ENCODE peak calls at places on chromosomes 4 and X, in four cellular contexts. S, U, A and K are unnamed samples.
A peak's percentile ranks its signal among the peaks of the same experiment; 100 is the strongest.

GRCh38 chrX:38189431-38190128 is 31.1 kb downstream of the SRPX start:
- DNase-seq in S (no peak), U (no peak), A (no peak), K (no peak)

GRCh38 chrX:13043938-13044337 is 482 bp downstream of the FAM9C start:
- DNase-seq in S (no peak), U (no peak), A (no peak), K (no peak)

GRCh38 chrX:139834879-139835278 is 98.0 kb downstream of the ATP11C start:
- DNase-seq in S (no peak), U (no peak), A (no peak), K (no peak)

GRCh38 chrX:54708404-54708803 is 89.7 kb downstream of the ITIH6 start:
- DNase-seq in S (no peak), U (no peak), A (no peak), K (no peak)

GRCh38 chrX:103066606-103067005 is 2.6 kb upstream of the BEX1 start:
- DNase-seq in S (no peak), U (peak; percentile 8), A (peak; percentile 2), K (no peak)

GRCh38 chr4:148926861-148927260 is 484.6 kb upstream of the NR3C2 start:
- DNase-seq in S (no peak), U (peak; percentile 42), A (no peak), K (no peak)

GRCh38 chrX:142663330-142664095 is 362.2 kb upstream of the SPANXN4 start:
- DNase-seq in S (no peak), U (no peak), A (no peak), K (no peak)

GRCh38 chrX:107675823-107676555 is 47.7 kb downstream of the PRPS1 start:
- DNase-seq in S (peak; percentile 47), U (no peak), A (no peak), K (no peak)

GRCh38 chrX:123899701-123900100 is 39.8 kb downstream of the XIAP start:
- DNase-seq in S (no peak), U (peak; percentile 17), A (no peak), K (no peak)

GRCh38 chr4:1711906-1712215 is 258 bp downstream of the SLBP start:
- DNase-seq in S (no peak), U (no peak), A (no peak), K (no peak)

GRCh38 chr4:111546881-111547280 is 598.4 kb upstream of the FAM241A start:
- DNase-seq in S (no peak), U (no peak), A (no peak), K (no peak)

GRCh38 chr4:159435561-159436023 is 332.7 kb downstream of the RAPGEF2 start:
- DNase-seq in S (no peak), U (no peak), A (no peak), K (no peak)

GRCh38 chrX:44400588-44400987 is 57.1 kb upstream of the EFHC2 start:
- DNase-seq in S (no peak), U (peak; percentile 95), A (peak; percentile 71), K (no peak)

GRCh38 chrX:14875624-14876023 is 2.4 kb downstream of the MOSPD2 start:
- DNase-seq in S (no peak), U (no peak), A (no peak), K (no peak)

GRCh38 chr4:183591301-183591700 is 67.7 kb downstream of the RWDD4 start:
- DNase-seq in S (no peak), U (peak; percentile 84), A (no peak), K (no peak)

GRCh38 chr4:174317531-174317930 is 33.8 kb downstream of the CEP44 start:
- DNase-seq in S (no peak), U (no peak), A (no peak), K (no peak)

GRCh38 chr4:156523492-156523891 is 448.1 kb downstream of the PDGFC start:
- DNase-seq in S (no peak), U (no peak), A (no peak), K (no peak)

GRCh38 chr4:46922205-46922604 is 13.2 kb upstream of the COX7B2 start:
- DNase-seq in S (no peak), U (peak; percentile 16), A (no peak), K (no peak)

GRCh38 chrX:149527705-149528104 is 13.1 kb upstream of the EOLA1 start:
- DNase-seq in S (no peak), U (no peak), A (no peak), K (no peak)

GRCh38 chr4:7620814-7621176 is 186.1 kb upstream of the PSAPL1 start:
- DNase-seq in S (no peak), U (no peak), A (no peak), K (no peak)

GRCh38 chrX:70046978-70047377 is 2.8 kb downstream of the AWAT2 start:
- DNase-seq in S (no peak), U (no peak), A (no peak), K (no peak)

GRCh38 chrX:108186811-108187210 is 95.2 kb downstream of the ATG4A start:
- DNase-seq in S (no peak), U (peak; percentile 93), A (peak; percentile 19), K (no peak)

GRCh38 chr4:152640058-152640921 is 39.5 kb downstream of the TMEM154 start:
- DNase-seq in S (no peak), U (no peak), A (no peak), K (no peak)

GRCh38 chrX:133638285-133638684 is 223.0 kb upstream of the GPC4 start:
- DNase-seq in S (no peak), U (peak; percentile 56), A (no peak), K (no peak)

GRCh38 chr4:20262221-20262620 is 10.5 kb downstream of the SLIT2 start:
- DNase-seq in S (no peak), U (no peak), A (no peak), K (no peak)

GRCh38 chr4:170666909-170667308 is 577.2 kb upstream of the AADAT start:
- DNase-seq in S (no peak), U (no peak), A (no peak), K (no peak)

GRCh38 chr4:79576480-79576803 is 168.4 kb upstream of the GK2 start:
- DNase-seq in S (no peak), U (peak; percentile 4), A (no peak), K (no peak)

GRCh38 chr4:36081185-36081584 is 163.1 kb downstream of the ARAP2 start:
- DNase-seq in S (no peak), U (no peak), A (no peak), K (no peak)

GRCh38 chrX:110407910-110408545 is 49.4 kb downstream of the RTL9 start:
- DNase-seq in S (peak; percentile 86), U (no peak), A (no peak), K (no peak)

DNA sequence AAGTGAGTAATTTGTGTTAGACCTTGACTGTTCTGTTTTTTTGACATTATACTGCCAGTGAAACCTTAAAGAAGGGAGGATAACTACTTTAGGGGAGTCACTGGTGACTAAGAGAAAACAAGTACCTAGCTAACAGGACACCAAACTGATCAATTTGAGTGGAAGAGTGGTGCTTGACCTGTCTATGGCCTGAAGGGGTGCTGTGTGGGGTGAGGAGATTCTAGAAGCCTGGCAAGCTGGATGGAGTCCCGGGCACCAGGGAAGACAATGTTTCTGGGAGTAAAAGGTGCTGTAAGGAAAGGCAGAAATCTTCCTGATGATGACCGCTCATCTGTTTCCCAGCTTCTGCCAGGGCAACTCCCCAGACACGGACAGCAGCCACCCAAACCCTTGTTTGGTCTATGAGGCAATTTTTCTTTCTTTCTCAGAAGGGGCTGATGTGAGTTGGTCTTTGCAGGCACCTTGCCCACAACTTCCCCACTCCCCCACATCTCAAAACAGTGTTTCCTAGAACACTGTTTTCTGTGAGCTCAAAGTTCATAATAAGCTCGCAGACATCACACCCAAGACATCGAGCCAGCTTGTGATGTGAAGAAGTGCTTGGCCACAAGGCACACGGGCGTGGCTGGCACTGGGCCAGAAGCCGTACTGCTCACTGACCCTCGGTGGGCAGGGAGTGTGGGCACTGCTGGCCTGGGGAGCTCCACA is 4.6 kb downstream of the TXK start:
- DNase-seq in S (no peak), U (no peak), A (no peak), K (no peak)
- TF ChIP-seq CTCF in S (no peak), U (no peak), A (no peak), K (no peak)

GRCh38 chr4:100369871-100370270 is 148.0 kb downstream of the EMCN start:
- DNase-seq in S (no peak), U (no peak), A (no peak), K (no peak)

GRCh38 chr4:100367451-100367850 is 150.4 kb downstream of the EMCN start:
- DNase-seq in S (no peak), U (no peak), A (no peak), K (no peak)

DNA sequence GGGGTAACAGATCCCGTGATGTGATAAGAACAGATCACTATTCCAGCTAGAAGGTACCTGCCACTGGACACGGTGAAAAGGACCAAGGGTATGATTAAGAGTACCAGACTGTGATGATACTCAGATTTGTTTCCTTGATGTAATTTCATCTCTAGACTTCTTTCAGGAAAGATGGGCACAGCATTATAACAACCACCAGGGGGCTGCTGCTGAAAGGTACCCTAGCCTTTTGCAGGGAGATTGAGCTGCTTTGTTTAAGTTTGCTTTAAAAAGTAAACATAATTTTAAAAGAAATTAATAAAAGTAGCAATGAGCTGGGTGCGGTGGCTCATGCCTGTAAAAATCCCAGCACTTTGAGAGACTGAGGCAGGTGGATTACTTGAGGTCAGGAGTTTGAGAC is 145.4 kb downstream of the EMCN start:
- DNase-seq in S (no peak), U (no peak), A (no peak), K (no peak)
- TF ChIP-seq CTCF in S (no peak), U (peak; percentile 53), A (peak; percentile 32), K (peak; percentile 37)

GRCh38 chr4:186554890-186555827 is at the start of gene MTNR1A:
- DNase-seq in S (no peak), U (peak; percentile 5), A (no peak), K (no peak)

GRCh38 chr4:186551849-186552248 is 3.5 kb downstream of the MTNR1A start:
- DNase-seq in S (no peak), U (no peak), A (no peak), K (no peak)

GRCh38 chr4:186553717-186554116 is 1.6 kb downstream of the MTNR1A start:
- DNase-seq in S (no peak), U (no peak), A (no peak), K (no peak)

GRCh38 chr4:186557061-186557460 is 1.7 kb upstream of the MTNR1A start:
- DNase-seq in S (no peak), U (no peak), A (no peak), K (no peak)

GRCh38 chr4:186554485-186554884 is 882 bp downstream of the MTNR1A start:
- DNase-seq in S (no peak), U (peak; percentile 16), A (no peak), K (no peak)
- TF ChIP-seq CTCF in S (no peak), U (no peak), A (no peak), K (no peak)

GRCh38 chr4:140756292-140757219 is at the start of gene TBC1D9:
- DNase-seq in S (peak; percentile 81), U (peak; percentile 80), A (no peak), K (no peak)
- TF ChIP-seq CTCF in S (peak; percentile 26), U (no peak), A (no peak), K (no peak)

GRCh38 chr4:165112258-165113156 is at the start of gene TMEM192:
- DNase-seq in S (peak; percentile 92), U (peak; percentile 80), A (no peak), K (peak; percentile 79)
- TF ChIP-seq CTCF in S (peak; percentile 52), U (no peak), A (peak; percentile 55), K (peak; percentile 7)